ENCODE peak calls at places on chromosome 15, in ten cellular contexts. E, H, N, P, R, L, X, O, T and U are unnamed samples.

GRCh38 chr15:80820092-80820491 is 40.9 kb downstream of the CEMIP start:
- DNase-seq in X (no peak), T (no peak), P (no peak), N (no peak), R (no peak), O (no peak), H (no peak), L (no peak), E (no peak), U (no peak)

GRCh38 chr15:45640610-45641009 is 5.8 kb downstream of the SQOR start:
- DNase-seq in H (no peak), T (peak), O (no peak), N (no peak), L (no peak), P (no peak), X (no peak), R (no peak), E (peak), U (no peak)

GRCh38 chr15:49145651-49146609 is 9.5 kb downstream of the COPS2 start:
- DNase-seq in X (peak), L (peak), O (no peak), E (peak), R (no peak), N (no peak), H (peak), T (peak), P (peak), U (peak)

GRCh38 chr15:86327230-86327865 is 247.7 kb downstream of the AGBL1 start:
- DNase-seq in H (no peak), O (no peak), L (no peak), P (no peak), N (no peak), T (no peak), X (no peak), E (no peak), R (no peak), U (no peak)

GRCh38 chr15:79007066-79007465 is 62.2 kb upstream of the CTSH start:
- DNase-seq in P (peak), O (peak), T (peak), L (peak), N (peak), H (peak), R (no peak), X (peak), E (peak), U (peak)

GRCh38 chr15:99441871-99442267 is 123.9 kb upstream of the MEF2A start:
- DNase-seq in H (no peak), E (no peak), O (no peak), X (no peak), N (no peak), R (no peak), L (no peak), P (no peak), T (peak), U (no peak)

GRCh38 chr15:100761253-100761935 is 118.2 kb upstream of the ALDH1A3 start:
- DNase-seq in R (no peak), E (no peak), O (no peak), T (peak), L (no peak), P (no peak), H (no peak), X (no peak), N (no peak), U (no peak)

GRCh38 chr15:97585408-97585807 is 375.1 kb upstream of the ARRDC4 start:
- DNase-seq in E (no peak), L (no peak), X (no peak), H (peak), R (no peak), P (no peak), T (no peak), N (no peak), O (no peak), U (no peak)

GRCh38 chr15:99738047-99738847 is 5.0 kb upstream of the LYSMD4 start:
- DNase-seq in T (peak), O (no peak), H (no peak), N (no peak), E (no peak), P (no peak), R (no peak), L (no peak), X (no peak), U (peak)

GRCh38 chr15:62307551-62307950 is 142.5 kb upstream of the C2CD4B start:
- DNase-seq in O (no peak), H (no peak), T (no peak), L (no peak), X (no peak), N (no peak), E (no peak), R (no peak), P (no peak), U (no peak)

GRCh38 chr15:60994842-60995495 is 234.1 kb downstream of the RORA start:
- DNase-seq in O (peak), H (peak), L (no peak), E (no peak), T (peak), X (no peak), P (no peak), R (peak), N (peak), U (no peak)

GRCh38 chr15:63107895-63108546 is 13.6 kb upstream of the LACTB start:
- DNase-seq in X (peak), L (no peak), T (peak), R (peak), E (peak), N (peak), P (peak), H (peak), O (no peak), U (no peak)

GRCh38 chr15:68551296-68551635 is 27.5 kb upstream of the CORO2B start:
- DNase-seq in E (no peak), N (no peak), P (no peak), R (no peak), H (no peak), L (no peak), X (no peak), T (no peak), O (no peak), U (no peak)

GRCh38 chr15:74789741-74790079 is 7.8 kb downstream of the CSK start:
- DNase-seq in R (no peak), T (no peak), L (no peak), E (no peak), H (no peak), O (no peak), N (no peak), P (no peak), X (no peak), U (no peak)

GRCh38 chr15:85479071-85479647 is 98.8 kb downstream of the AKAP13 start:
- DNase-seq in T (no peak), X (no peak), E (no peak), R (no peak), L (no peak), P (no peak), O (no peak), H (no peak), N (no peak), U (no peak)

GRCh38 chr15:68436680-68437079 is 4.7 kb upstream of the ITGA11 start:
- DNase-seq in R (no peak), L (no peak), P (no peak), O (no peak), T (no peak), N (no peak), H (no peak), X (no peak), E (no peak), U (no peak)

GRCh38 chr15:79824321-79824720 is 72.5 kb downstream of the MTHFS start:
- DNase-seq in L (no peak), R (no peak), P (no peak), T (no peak), O (no peak), N (no peak), H (no peak), X (no peak), E (no peak), U (no peak)

GRCh38 chr15:101698314-101698713 is 26.0 kb downstream of the TARS3 start:
- DNase-seq in X (no peak), H (no peak), R (no peak), N (no peak), O (no peak), E (no peak), L (no peak), P (no peak), T (no peak), U (no peak)

GRCh38 chr15:78313383-78313782 is 14.0 kb upstream of the SKIC8 start:
- DNase-seq in N (no peak), X (no peak), T (no peak), P (no peak), O (no peak), L (no peak), H (no peak), R (no peak), E (no peak), U (no peak)

GRCh38 chr15:31347067-31347975 is 20.7 kb downstream of the KLF13 start:
- DNase-seq in E (no peak), H (no peak), P (peak), R (no peak), O (no peak), X (no peak), T (no peak), N (no peak), L (no peak), U (no peak)

GRCh38 chr15:25504307-25504706 is 65.5 kb upstream of the UBE3A start:
- DNase-seq in O (no peak), X (no peak), L (peak), T (no peak), H (no peak), P (no peak), E (no peak), R (no peak), N (no peak), U (no peak)

GRCh38 chr15:31331389-31331788 is 4.8 kb downstream of the KLF13 start:
- DNase-seq in O (no peak), N (no peak), P (no peak), T (no peak), X (no peak), L (peak), E (no peak), R (no peak), H (no peak), U (no peak)

GRCh38 chr15:75356006-75356405 is 9.2 kb downstream of the NEIL1 start:
- DNase-seq in N (no peak), E (no peak), H (no peak), R (no peak), O (no peak), L (no peak), X (no peak), T (no peak), P (no peak), U (no peak)

GRCh38 chr15:27902680-27903385 is 196.3 kb downstream of the OCA2 start:
- DNase-seq in T (no peak), H (no peak), O (no peak), X (no peak), N (no peak), P (no peak), L (no peak), E (no peak), R (no peak), U (no peak)

GRCh38 chr15:74133703-74134386 is 3.5 kb downstream of the ISLR2 start:
- DNase-seq in H (no peak), X (no peak), P (no peak), E (no peak), L (no peak), T (no peak), N (no peak), O (no peak), R (peak), U (no peak)

GRCh38 chr15:101142711-101143110 is 109.1 kb downstream of the CHSY1 start:
- DNase-seq in X (no peak), L (no peak), T (no peak), R (no peak), H (no peak), N (no peak), E (no peak), O (no peak), P (no peak), U (no peak)

GRCh38 chr15:68464451-68465090 is 32.6 kb upstream of the ITGA11 start:
- DNase-seq in T (no peak), O (no peak), L (no peak), R (no peak), X (no peak), E (no peak), P (no peak), H (no peak), N (no peak), U (no peak)

GRCh38 chr15:48469271-48469670 is 138.0 kb downstream of the DUT start:
- DNase-seq in T (no peak), P (no peak), X (no peak), H (no peak), O (no peak), R (no peak), N (no peak), L (no peak), E (no peak), U (no peak)

GRCh38 chr15:93089855-93090305 is 869 bp upstream of the RGMA start:
- DNase-seq in E (no peak), H (peak), X (peak), T (no peak), L (no peak), R (peak), P (no peak), O (peak), N (no peak), U (no peak)

GRCh38 chr15:78024883-78025282 is 52.6 kb downstream of the TBC1D2B start:
- DNase-seq in H (no peak), R (no peak), T (peak), L (no peak), X (no peak), N (no peak), E (no peak), O (no peak), P (no peak), U (no peak)

GRCh38 chr15:96385195-96385594 is 54.7 kb downstream of the NR2F2 start:
- DNase-seq in L (no peak), N (no peak), P (no peak), X (no peak), T (no peak), R (no peak), H (no peak), O (no peak), E (no peak), U (no peak)
- TF ChIP-seq POLR2A in L (no peak), N (no peak), P (no peak), X (no peak), T (no peak), R (no peak), H (no peak), O (no peak), E (no peak), U (no peak)

GRCh38 chr15:58987501-58988010 is at the start of gene RNF111:
- DNase-seq in T (peak), X (peak), E (peak), N (peak), P (peak), O (peak), H (peak), L (peak), R (peak), U (peak)
- TF ChIP-seq POLR2A in T (peak), X (peak), E (peak), N (peak), P (peak), O (peak), H (no peak), L (peak), R (peak), U (peak)

DNA sequence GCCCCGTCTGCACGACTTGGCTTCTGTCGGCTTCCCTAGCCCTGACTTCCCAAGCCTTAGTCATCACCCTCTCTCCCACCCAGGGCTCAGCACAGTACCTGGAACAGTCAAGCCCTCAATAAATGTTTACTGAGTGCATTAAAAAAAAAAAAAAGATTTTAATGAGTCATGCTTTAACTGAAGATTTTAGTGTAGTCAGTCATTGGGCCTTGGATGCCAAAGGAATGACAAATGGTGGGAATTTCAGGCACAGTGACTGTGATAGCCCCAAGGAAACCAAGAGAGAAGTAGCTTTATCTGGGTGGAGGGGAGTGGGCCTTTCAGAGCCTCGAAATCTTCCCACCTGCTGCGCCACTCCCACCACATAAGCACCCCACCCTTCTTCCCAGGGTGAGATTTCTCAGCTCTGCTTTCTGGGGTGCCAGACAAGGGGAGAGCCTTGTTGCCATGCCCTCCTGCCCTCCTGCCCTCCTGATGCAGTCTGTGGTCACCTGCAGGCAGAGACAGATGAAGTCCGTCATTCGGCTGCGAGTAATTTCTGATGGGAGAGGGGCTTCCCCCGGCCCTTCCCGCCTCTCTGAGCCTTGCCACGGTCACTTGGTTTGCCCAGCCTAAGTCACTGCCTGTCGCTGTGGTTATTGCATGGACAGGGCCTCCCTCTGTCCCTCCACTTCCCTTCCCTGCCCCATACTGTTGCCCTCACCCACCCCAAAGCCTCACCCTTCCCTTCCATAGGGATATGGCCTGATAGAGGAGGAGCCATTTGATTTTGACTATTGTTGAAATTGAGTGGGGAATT is 41.8 kb downstream of the SMAD3 start:
- DNase-seq in P (peak), T (peak), R (peak), E (peak), N (peak), H (no peak), L (no peak), O (peak), X (peak), U (no peak)
- TF ChIP-seq POLR2A in P (no peak), T (no peak), R (no peak), E (no peak), N (no peak), H (no peak), L (no peak), O (no peak), X (no peak), U (no peak)

GRCh38 chr15:89333959-89334509 is 590 bp downstream of the POLG start:
- DNase-seq in L (no peak), X (no peak), H (no peak), R (no peak), T (no peak), O (peak), N (no peak), E (no peak), P (no peak), U (no peak)

GRCh38 chr15:89333011-89333860 is 1.4 kb downstream of the POLG start:
- DNase-seq in T (no peak), H (no peak), X (no peak), E (no peak), R (peak), O (no peak), P (peak), N (no peak), L (no peak), U (peak)

GRCh38 chr15:89330881-89331595 is 3.6 kb downstream of the POLG start:
- DNase-seq in O (no peak), L (no peak), E (no peak), T (no peak), P (no peak), N (no peak), R (no peak), X (no peak), H (no peak), U (no peak)

GRCh38 chr15:89334510-89335288 is at the start of gene POLG:
- DNase-seq in E (peak), N (peak), O (peak), L (peak), X (peak), H (peak), P (peak), T (peak), R (peak), U (peak)

GRCh38 chr15:89332446-89332845 is 2.2 kb downstream of the POLG start:
- DNase-seq in P (peak), L (peak), N (no peak), H (no peak), T (no peak), R (no peak), X (no peak), E (peak), O (no peak), U (peak)
- TF ChIP-seq POLR2A in P (no peak), L (no peak), N (no peak), H (no peak), T (no peak), R (no peak), X (no peak), E (no peak), O (no peak), U (no peak)

DNA sequence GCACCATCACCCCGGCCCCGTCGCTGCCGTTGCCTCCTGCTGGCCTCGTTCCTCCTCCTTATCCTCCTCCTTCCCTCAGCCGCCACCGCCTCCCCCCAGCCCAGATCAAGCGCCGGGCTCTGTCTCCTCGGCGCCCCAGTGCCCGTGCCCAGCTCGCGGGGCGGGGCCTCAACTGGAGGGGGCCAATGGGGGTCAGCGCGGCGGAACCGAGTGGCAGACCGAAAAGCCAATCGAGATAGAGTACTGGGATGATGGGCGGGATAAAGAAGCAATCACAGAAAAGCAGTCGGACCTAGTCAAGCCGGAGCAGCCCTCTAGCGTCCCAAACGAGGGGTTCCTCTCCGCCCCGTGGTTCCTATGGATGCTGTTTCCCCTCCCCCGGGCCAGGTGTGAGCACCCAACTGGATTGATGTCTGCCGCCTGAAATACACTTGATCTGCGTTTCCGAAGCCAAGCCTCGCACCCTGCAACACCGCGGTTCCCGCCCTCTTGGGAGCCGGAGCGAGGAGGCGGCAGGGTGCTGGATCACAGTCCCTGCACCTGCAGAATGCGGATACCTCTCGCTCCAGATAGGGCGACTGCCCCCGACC is at the start of gene FRMD5:
- DNase-seq in L (no peak), P (peak), T (peak), X (peak), H (peak), O (peak), E (peak), R (peak), N (peak), U (peak)
- TF ChIP-seq POLR2A in L (no peak), P (peak), T (peak), X (no peak), H (no peak), O (no peak), E (peak), R (no peak), N (peak), U (no peak)